ENCODE peak calls at places on chromosomes 16 and 17, in nine cellular contexts. H is AG10803, G is cardiac fibroblast, V is ovary, K is Peyer's patch, U is fibroblast of pulmonary artery, X is activated B cell treated with CpG ODN at 0.5 μM for 24 hours, W is foreskin fibroblast, J is stomach. F is an unnamed sample.

GRCh38 chr17:236641-237405 is 55.4 kb upstream of the DOC2B start:
- DNase-seq in X (no peak), V (peak; percentile 26), U (no peak), J (no peak), H (no peak), G (no peak), W (no peak), K (no peak), F (no peak)

GRCh38 chr16:24626251-24626650 is 86.9 kb downstream of the RBBP6 start:
- DNase-seq in U (peak; percentile 61), G (peak; percentile 60), X (no peak), J (no peak), K (no peak), H (peak; percentile 39), W (no peak), V (no peak), F (no peak)

GRCh38 chr17:62693616-62694415 is 66.3 kb downstream of the MRC2 start:
- DNase-seq in G (no peak), K (no peak), H (no peak), U (no peak), X (no peak), W (no peak), J (no peak), V (no peak), F (peak; percentile 23)

GRCh38 chr17:57135026-57135747 is 50.1 kb downstream of the AKAP1 start:
- DNase-seq in H (no peak), V (no peak), J (no peak), U (no peak), W (no peak), X (no peak), G (no peak), K (no peak), F (no peak)

GRCh38 chr16:30721606-30722005 is 22.6 kb downstream of the SRCAP start:
- DNase-seq in W (peak; percentile 73), X (no peak), V (no peak), U (no peak), J (no peak), K (no peak), G (no peak), H (peak; percentile 37), F (peak; percentile 19)

GRCh38 chr16:81128726-81129524 is 32.7 kb upstream of the GCSH start:
- DNase-seq in X (no peak), U (no peak), W (no peak), G (no peak), H (no peak), V (no peak), J (no peak), K (no peak), F (no peak)

GRCh38 chr17:63621229-63621683 is 961 bp upstream of the MAP3K3 start:
- DNase-seq in H (no peak), V (no peak), J (no peak), U (no peak), X (no peak), K (no peak), W (no peak), G (no peak), F (no peak)

GRCh38 chr16:56916571-56917403 is 15.2 kb upstream of the HERPUD1 start:
- DNase-seq in V (no peak), K (peak; percentile 66), G (no peak), W (no peak), U (no peak), H (no peak), X (peak; percentile 43), J (no peak), F (no peak)

GRCh38 chr16:74521691-74522090 is 85.2 kb downstream of the GLG1 start:
- DNase-seq in U (peak; percentile 59), V (no peak), J (no peak), G (peak; percentile 74), H (peak; percentile 50), W (peak; percentile 10), X (no peak), K (no peak), F (peak; percentile 15)

GRCh38 chr17:78812849-78813248 is 27.8 kb downstream of the USP36 start:
- DNase-seq in K (no peak), W (no peak), H (peak; percentile 12), G (no peak), J (no peak), U (no peak), V (no peak), X (no peak), F (no peak)

GRCh38 chr16:55828680-55829079 is 4.2 kb downstream of the CES1 start:
- DNase-seq in K (no peak), X (no peak), H (no peak), V (no peak), J (no peak), W (no peak), U (no peak), G (no peak), F (no peak)

GRCh38 chr16:30065943-30066881 is 652 bp downstream of the ALDOA start:
- DNase-seq in H (peak; percentile 65), G (peak; percentile 76), U (peak; percentile 72), X (no peak), V (peak; percentile 82), W (peak; percentile 62), K (no peak), J (no peak), F (peak; percentile 70)

GRCh38 chr17:56623383-56623782 is 29.9 kb downstream of the NOG start:
- DNase-seq in J (no peak), V (no peak), U (no peak), W (no peak), K (no peak), G (no peak), H (no peak), X (no peak), F (no peak)

GRCh38 chr17:30323895-30324319 is 9.9 kb downstream of the TMIGD1 start:
- DNase-seq in J (peak; percentile 37), H (peak; percentile 50), V (no peak), G (peak; percentile 66), U (peak; percentile 84), W (peak; percentile 24), K (peak; percentile 25), X (no peak), F (peak; percentile 49)

GRCh38 chr17:66807182-66807581 is 27.7 kb upstream of the CACNG5 start:
- DNase-seq in J (peak; percentile 56), G (no peak), V (no peak), K (no peak), W (no peak), U (no peak), X (no peak), H (no peak), F (no peak)

DNA sequence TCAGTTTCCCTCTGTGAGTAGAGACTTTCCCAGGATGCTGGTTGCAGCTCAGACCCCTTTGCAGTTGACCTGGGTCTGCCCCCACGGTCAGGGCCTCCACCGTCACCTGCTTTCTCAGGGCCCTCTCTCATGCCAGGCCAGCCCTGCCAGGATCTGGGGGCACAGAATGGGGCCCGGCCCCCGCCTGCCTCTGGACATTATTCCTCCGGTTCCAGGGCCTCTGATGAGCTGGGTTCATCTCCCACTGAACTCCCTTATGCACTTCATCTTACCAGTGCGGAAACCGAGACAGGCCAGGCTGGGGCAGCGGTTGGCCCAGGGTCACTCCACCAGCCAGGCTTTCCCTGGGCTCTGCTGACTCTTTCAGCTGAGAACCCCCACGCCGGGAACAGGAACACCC is 19.8 kb downstream of the ZNF469 start:
- DNase-seq in W (no peak), J (no peak), G (no peak), H (no peak), K (no peak), X (no peak), U (no peak), V (no peak), F (no peak)
- TF ChIP-seq CTCF in W (no peak), J (no peak), G (no peak), H (no peak), K (no peak), X (no peak), U (no peak), V (no peak), F (no peak)

GRCh38 chr17:33777674-33778073 is 477.4 kb upstream of the CCL2 start:
- DNase-seq in K (no peak), U (no peak), G (no peak), W (no peak), V (no peak), J (no peak), X (no peak), H (no peak), F (no peak)

GRCh38 chr17:33785281-33785680 is 469.8 kb upstream of the CCL2 start:
- DNase-seq in H (no peak), W (no peak), G (no peak), K (no peak), U (no peak), X (no peak), V (no peak), J (no peak), F (no peak)

GRCh38 chr17:33776903-33777302 is 478.2 kb upstream of the CCL2 start:
- DNase-seq in J (no peak), X (no peak), V (no peak), G (no peak), U (no peak), K (no peak), W (no peak), H (no peak), F (no peak)

GRCh38 chr17:33778505-33779398 is 476.3 kb upstream of the CCL2 start:
- DNase-seq in W (peak; percentile 39), J (peak; percentile 28), U (peak; percentile 76), V (peak; percentile 38), G (peak; percentile 67), H (peak; percentile 65), K (no peak), X (no peak), F (peak; percentile 45)

GRCh38 chr17:33779399-33779697 is 475.7 kb upstream of the CCL2 start:
- DNase-seq in J (no peak), U (no peak), K (no peak), H (no peak), G (no peak), V (no peak), X (no peak), W (no peak), F (no peak)
- TF ChIP-seq CTCF in J (no peak), U (no peak), K (no peak), H (no peak), G (no peak), V (no peak), X (no peak), W (no peak), F (no peak)

DNA sequence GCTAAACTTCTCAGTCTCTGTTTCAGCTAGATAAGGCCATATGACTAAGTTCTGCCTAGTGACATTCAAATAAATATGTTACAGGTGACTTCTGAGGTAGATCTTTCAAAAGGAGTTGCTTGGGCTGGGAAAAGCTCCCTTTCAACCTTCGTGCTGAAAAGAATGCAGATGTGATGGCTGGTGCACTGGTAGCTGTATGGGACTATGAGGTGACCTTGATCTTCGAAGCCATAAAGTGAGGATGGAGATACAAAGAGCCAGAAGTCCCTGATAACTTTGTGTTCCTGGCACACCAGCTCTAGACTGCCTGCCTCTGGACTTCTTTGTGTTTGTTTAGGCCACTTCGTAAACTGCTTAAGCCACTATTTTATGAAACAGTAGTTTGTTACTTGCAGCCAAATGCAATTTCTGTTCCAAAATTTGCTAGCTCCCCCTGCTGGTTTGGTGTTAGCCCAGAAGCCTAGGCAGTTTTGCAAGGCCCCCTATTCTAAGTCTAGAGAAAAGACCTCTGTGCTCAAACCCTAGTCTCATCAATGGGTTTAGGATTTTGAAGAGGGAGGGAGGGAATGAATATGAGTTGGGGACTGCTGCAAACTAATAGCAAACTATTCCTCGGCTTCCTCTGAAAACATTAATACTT is 23.3 kb upstream of the ERCC4 start:
- DNase-seq in U (peak; percentile 8), J (no peak), H (no peak), W (peak; percentile 4), G (peak; percentile 12), X (no peak), K (no peak), V (no peak), F (peak; percentile 20)
- TF ChIP-seq CTCF in U (peak; percentile 37), J (no peak), H (peak; percentile 37), W (no peak), G (peak; percentile 31), X (no peak), K (no peak), V (no peak), F (peak; percentile 42)

GRCh38 chr16:66127459-66128362 is 238.8 kb upstream of the CDH5 start:
- DNase-seq in K (no peak), W (no peak), U (peak; percentile 69), X (no peak), H (no peak), V (peak; percentile 44), G (no peak), J (no peak), F (no peak)
- TF ChIP-seq CTCF in K (no peak), W (no peak), U (peak; percentile 35), X (no peak), H (no peak), V (no peak), G (no peak), J (no peak), F (no peak)

F was measured in fibroblast of lung.